ENCODE peak calls at places on chromosomes 11 and 22, in six cellular contexts. I, B, D, K, W and U are unnamed samples.

GRCh38 chr22:27593378-27593777 is 208.2 kb downstream of the MN1 start:
- DNase-seq in I (no peak), B (no peak), D (no peak), K (no peak), W (no peak), U (no peak)

GRCh38 chr11:107653077-107653476 is 58.8 kb downstream of the SLN start:
- DNase-seq in I (no peak), B (no peak), D (no peak), K (no peak), W (no peak), U (no peak)

GRCh38 chr22:19566599-19567382 is 42.6 kb upstream of the CLDN5 start:
- DNase-seq in I (no peak), B (no peak), D (no peak), K (no peak), W (no peak), U (no peak)

GRCh38 chr11:60703374-60703773 is 4.0 kb downstream of the MS4A8 start:
- DNase-seq in I (no peak), B (no peak), D (peak), K (no peak), W (no peak), U (no peak)

GRCh38 chr11:24234822-24235508 is 261.9 kb upstream of the LUZP2 start:
- DNase-seq in I (no peak), B (peak), D (no peak), K (no peak), W (no peak), U (peak)

GRCh38 chr11:115430345-115430744 is 73.9 kb downstream of the CADM1 start:
- DNase-seq in I (no peak), B (no peak), D (no peak), K (no peak), W (no peak), U (no peak)

GRCh38 chr11:79449040-79449439 is 8.2 kb upstream of the TENM4 start:
- DNase-seq in I (no peak), B (no peak), D (no peak), K (no peak), W (no peak), U (no peak)

GRCh38 chr11:62004473-62004872 is 37.0 kb upstream of the FTH1 start:
- DNase-seq in I (no peak), B (peak), D (no peak), K (no peak), W (no peak), U (no peak)

GRCh38 chr22:41800348-41801146 is at the start of gene CCDC134:
- DNase-seq in I (peak), B (peak), D (peak), K (peak), W (peak), U (peak)

GRCh38 chr22:19568337-19569311 is 44.4 kb upstream of the CLDN5 start:
- DNase-seq in I (peak), B (peak), D (no peak), K (no peak), W (no peak), U (peak)

GRCh38 chr11:105045897-105046296 is 762 bp upstream of the CARD16 start:
- DNase-seq in I (no peak), B (no peak), D (no peak), K (no peak), W (no peak), U (no peak)

GRCh38 chr11:72599325-72600117 is 74.7 kb downstream of the PDE2A start:
- DNase-seq in I (no peak), B (no peak), D (no peak), K (no peak), W (no peak), U (no peak)

GRCh38 chr11:2561283-2562180 is 116.7 kb downstream of the KCNQ1 start:
- DNase-seq in I (no peak), B (no peak), D (no peak), K (no peak), W (no peak), U (no peak)

GRCh38 chr11:116525961-116526495 is 246.8 kb downstream of the BUD13 start:
- DNase-seq in I (no peak), B (no peak), D (no peak), K (no peak), W (no peak), U (no peak)

GRCh38 chr11:76600124-76600655 is 70.4 kb downstream of the LRRC32 start:
- DNase-seq in I (no peak), B (no peak), D (no peak), K (no peak), W (no peak), U (no peak)

GRCh38 chr22:26658671-26659478 is 1.5 kb downstream of the MIAT start:
- DNase-seq in I (peak), B (peak), D (peak), K (peak), W (peak), U (peak)

GRCh38 chr22:37571258-37571991 is 8.5 kb downstream of the LGALS2 start:
- DNase-seq in I (no peak), B (peak), D (no peak), K (no peak), W (no peak), U (peak)